ENCODE peak calls at places on chromosome 11, in nine cellular contexts. A is stomach; W is IMR-90; K is heart left ventricle; E is CD8-positive, alpha-beta T cell; C is AG09309; Y is psoas muscle; S is cardiac fibroblast; R is astrocyte of the cerebellum. X is an unnamed sample.

GRCh38 chr11:119647254-119647653 is 81.7 kb downstream of the NECTIN1 start:
- DNase-seq in A (no peak), W (no peak), K (no peak), E (no peak), C (no peak), Y (no peak), S (no peak), R (no peak), X (no peak)

GRCh38 chr11:88357323-88358039 is 19.9 kb upstream of the CTSC start:
- DNase-seq in A (no peak), W (peak; percentile 27), K (no peak), E (no peak), C (no peak), Y (no peak), S (peak; percentile 69), R (no peak), X (no peak)

GRCh38 chr11:101880208-101880607 is 34.6 kb upstream of the CEP126 start:
- DNase-seq in A (no peak), W (peak; percentile 79), K (no peak), E (no peak), C (no peak), Y (no peak), S (peak; percentile 85), R (peak; percentile 65), X (no peak)

GRCh38 chr11:68463714-68464113 is 3.2 kb downstream of the PPP6R3 start:
- DNase-seq in A (no peak), W (no peak), K (no peak), E (no peak), C (no peak), Y (no peak), S (no peak), R (no peak), X (no peak)

GRCh38 chr11:74388678-74389327 is 9.4 kb downstream of the PGM2L1 start:
- DNase-seq in A (peak; percentile 69), W (peak; percentile 55), K (peak; percentile 39), E (peak; percentile 52), C (peak; percentile 11), Y (no peak), S (peak; percentile 66), R (peak; percentile 29), X (peak; percentile 67)

GRCh38 chr11:5046754-5047330 is 516 bp downstream of the OR52J3 start:
- DNase-seq in A (no peak), W (no peak), K (no peak), E (no peak), C (no peak), Y (no peak), S (no peak), R (no peak), X (no peak)

GRCh38 chr11:68164437-68164836 is 43.2 kb upstream of the CHKA start:
- DNase-seq in A (no peak), W (peak; percentile 66), K (no peak), E (no peak), C (no peak), Y (no peak), S (no peak), R (no peak), X (no peak)

GRCh38 chr11:3686751-3687150 is 15.6 kb upstream of the CHRNA10 start:
- DNase-seq in A (no peak), W (peak; percentile 35), K (no peak), E (no peak), C (no peak), Y (no peak), S (no peak), R (no peak), X (no peak)

GRCh38 chr11:125053167-125053566 is 9.9 kb upstream of the SLC37A2 start:
- DNase-seq in A (no peak), W (no peak), K (no peak), E (no peak), C (no peak), Y (no peak), S (no peak), R (no peak), X (no peak)

GRCh38 chr11:12170984-12171383 is 60.6 kb downstream of the MICAL2 start:
- DNase-seq in A (no peak), W (peak; percentile 49), K (peak; percentile 72), E (no peak), C (no peak), Y (peak; percentile 59), S (peak; percentile 92), R (peak; percentile 89), X (peak; percentile 81)

GRCh38 chr11:108587109-108587508 is 6.5 kb downstream of the EXPH5 start:
- DNase-seq in A (no peak), W (no peak), K (no peak), E (no peak), C (no peak), Y (no peak), S (no peak), R (no peak), X (no peak)

GRCh38 chr11:62546937-62547625 is 475 bp upstream of the AHNAK start:
- DNase-seq in A (no peak), W (peak; percentile 49), K (no peak), E (no peak), C (no peak), Y (no peak), S (peak; percentile 37), R (no peak), X (no peak)

GRCh38 chr11:130916910-130917309 is 631 bp upstream of the SNX19 start:
- DNase-seq in A (no peak), W (no peak), K (no peak), E (no peak), C (no peak), Y (no peak), S (no peak), R (no peak), X (no peak)

GRCh38 chr11:14232652-14233051 is 126.3 kb downstream of the RRAS2 start:
- DNase-seq in A (no peak), W (no peak), K (no peak), E (no peak), C (no peak), Y (no peak), S (no peak), R (no peak), X (no peak)

GRCh38 chr11:67584205-67584880 is 731 bp downstream of the GSTP1 start:
- DNase-seq in A (peak; percentile 81), W (peak; percentile 54), K (peak; percentile 85), E (no peak), C (peak; percentile 14), Y (peak; percentile 78), S (peak; percentile 73), R (no peak), X (peak; percentile 78)

GRCh38 chr11:73157141-73158010 is 15.3 kb upstream of the FCHSD2 start:
- DNase-seq in A (no peak), W (peak; percentile 81), K (peak; percentile 89), E (no peak), C (peak; percentile 50), Y (peak; percentile 49), S (peak; percentile 83), R (no peak), X (no peak)

GRCh38 chr11:47587733-47588326 is 1.4 kb downstream of the FAM180B start:
- DNase-seq in A (no peak), W (no peak), K (peak; percentile 73), E (no peak), C (no peak), Y (peak; percentile 59), S (no peak), R (no peak), X (no peak)

GRCh38 chr11:65100674-65101350 is 4.8 kb downstream of the VPS51 start:
- DNase-seq in A (no peak), W (no peak), K (no peak), E (no peak), C (no peak), Y (no peak), S (peak; percentile 79), R (no peak), X (no peak)
- TF ChIP-seq CTCF in A (no peak), W (no peak), K (no peak), E (no peak), C (no peak), Y (no peak), S (no peak), R (no peak), X (no peak)

GRCh38 chr11:44006882-44007495 is 40.8 kb upstream of the ACCSL start:
- DNase-seq in A (peak; percentile 17), W (no peak), K (peak; percentile 66), E (no peak), C (no peak), Y (no peak), S (no peak), R (no peak), X (peak; percentile 57)
- H3K4me3 ChIP-seq in A (no peak overlapping the region), W (no peak overlapping the region), K (no peak overlapping the region), E (no peak overlapping the region), C (no peak overlapping the region), Y (no peak overlapping the region), S (no peak overlapping the region), R (no peak overlapping the region), X (no peak overlapping the region)

GRCh38 chr11:95790933-95791247 is 592 bp downstream of the CEP57 start:
- DNase-seq in A (peak; percentile 71), W (peak; percentile 64), K (peak; percentile 67), E (peak; percentile 31), C (no peak), Y (no peak), S (peak; percentile 79), R (peak; percentile 35), X (peak; percentile 78)

GRCh38 chr11:95788921-95789505 is 569 bp downstream of the FAM76B start:
- DNase-seq in A (no peak), W (peak; percentile 43), K (no peak), E (peak; percentile 5), C (no peak), Y (no peak), S (peak; percentile 47), R (peak; percentile 23), X (no peak)

GRCh38 chr11:95791385-95792033 is 1.2 kb downstream of the CEP57 start:
- DNase-seq in A (no peak), W (no peak), K (no peak), E (no peak), C (no peak), Y (no peak), S (no peak), R (no peak), X (no peak)

GRCh38 chr11:95790123-95790932 is at the start of gene CEP57:
- DNase-seq in A (peak; percentile 96), W (peak; percentile 99), K (peak; percentile 97), E (peak; percentile 86), C (peak; percentile 97), Y (peak; percentile 91), S (peak; percentile 99), R (peak; percentile 98), X (peak; percentile 96)

DNA sequence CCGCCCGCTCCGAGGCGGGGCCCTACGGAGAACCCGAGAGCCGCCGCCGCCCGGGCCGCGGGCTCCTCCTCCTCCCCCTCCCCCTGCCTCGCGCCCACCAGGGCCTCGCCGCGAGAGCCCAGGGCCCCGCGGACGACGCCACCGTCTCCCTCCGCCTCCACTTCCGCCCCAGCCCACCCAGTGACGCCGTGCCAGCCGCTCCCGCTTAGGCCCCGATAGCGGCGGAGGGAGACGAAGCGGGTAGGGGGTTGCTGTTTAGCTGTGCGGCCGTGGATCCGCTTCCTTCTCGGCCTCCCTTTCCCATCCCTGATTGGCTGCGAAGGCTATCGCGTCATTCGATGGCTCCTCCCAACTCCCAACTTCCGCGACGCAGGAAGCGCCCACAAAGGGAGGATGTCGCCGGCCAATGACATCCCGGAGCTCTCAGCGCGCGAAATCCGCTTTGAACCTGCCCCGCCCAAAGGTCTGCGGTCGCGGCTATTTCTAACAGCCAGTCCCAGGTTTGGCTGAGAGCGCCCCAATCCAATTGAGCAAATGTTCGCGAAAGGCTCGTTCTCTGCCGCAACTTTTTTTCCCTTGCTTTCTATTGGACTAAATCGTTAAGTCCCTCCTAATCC is at the start of gene FAM76B:
- DNase-seq in A (peak; percentile 97), W (peak; percentile 99), K (peak; percentile 98), E (peak; percentile 93), C (peak; percentile 94), Y (peak; percentile 96), S (peak; percentile 99), R (peak; percentile 99), X (peak; percentile 97)
- TF ChIP-seq CTCF in A (no peak), W (no peak), K (no peak), E (no peak), C (no peak), Y (no peak), S (no peak), R (no peak), X (no peak)

GRCh38 chr11:117045196-117045595 is 53.0 kb downstream of the SIK3 start:
- DNase-seq in A (no peak), W (peak; percentile 61), K (no peak), E (no peak), C (no peak), Y (no peak), S (peak; percentile 46), R (peak; percentile 15), X (no peak)
- H3K4me3 ChIP-seq in A (no peak overlapping the region), W (no peak overlapping the region), K (no peak overlapping the region), E (no peak overlapping the region), C (no peak overlapping the region), Y (peak overlapping the region; percentile 41), S (no peak overlapping the region), R (no peak overlapping the region), X (no peak overlapping the region)